ENCODE peak calls at places on chromosomes 3 and 15, in six cellular contexts. C is IMR-90, X is H9, O is mesenchymal stem cell, M is H1, Q is trophoblast cell. N is an unnamed sample. For H3K4me1, the result is how much of the 10 kb centered on the place peaks cover.

GRCh38 chr3:128071771-128072453 is 19.7 kb downstream of the SEC61A1 start:
- DNase-seq in C (no peak), X (no peak), O (no peak), M (no peak), Q (no peak), N (no peak)

GRCh38 chr3:41198526-41198925 is 779 bp upstream of the CTNNB1 start:
- DNase-seq in C (no peak), X (no peak), O (no peak), M (no peak), Q (no peak), N (peak)

GRCh38 chr3:74561881-74562280 is 52.6 kb downstream of the CNTN3 start:
- DNase-seq in C (peak), X (no peak), O (no peak), M (no peak), Q (no peak), N (no peak)

GRCh38 chr3:68088216-68088615 is 433.8 kb upstream of the SUCLG2 start:
- DNase-seq in C (no peak), X (no peak), O (no peak), M (no peak), Q (no peak), N (no peak)

GRCh38 chr3:15332405-15333098 is at the start of gene SH3BP5:
- DNase-seq in C (peak), X (peak), O (peak), M (peak), Q (peak), N (peak)

GRCh38 chr15:100043732-100044131 is 298.0 kb downstream of the ADAMTS17 start:
- DNase-seq in C (no peak), X (no peak), O (peak), M (no peak), Q (no peak), N (no peak)

GRCh38 chr3:196016485-196016884 is 65.4 kb downstream of the TFRC start:
- DNase-seq in C (peak), X (no peak), O (peak), M (no peak), Q (no peak), N (no peak)

GRCh38 chr3:11932636-11933035 is 71.6 kb upstream of the SYN2 start:
- DNase-seq in C (no peak), X (no peak), O (no peak), M (no peak), Q (no peak), N (no peak)

GRCh38 chr3:161548301-161548700 is 51.7 kb downstream of the OTOL1 start:
- DNase-seq in C (no peak), X (no peak), O (peak), M (no peak), Q (no peak), N (no peak)

GRCh38 chr3:100953103-100953502 is 40.1 kb downstream of the ABI3BP start:
- DNase-seq in C (no peak), X (no peak), O (no peak), M (no peak), Q (no peak), N (no peak)

GRCh38 chr3:170196833-170197232 is 15.3 kb upstream of the PHC3 start:
- DNase-seq in C (peak), X (no peak), O (no peak), M (no peak), Q (no peak), N (no peak)

GRCh38 chr15:48602358-48603122 is 43.0 kb downstream of the FBN1 start:
- DNase-seq in C (peak), X (no peak), O (peak), M (no peak), Q (no peak), N (no peak)

GRCh38 chr3:134311265-134311664 is 60.6 kb upstream of the RYK start:
- DNase-seq in C (peak), X (no peak), O (no peak), M (no peak), Q (peak), N (no peak)

GRCh38 chr3:180447156-180447555 is 154.8 kb upstream of the TTC14 start:
- DNase-seq in C (no peak), X (no peak), O (no peak), M (no peak), Q (no peak), N (no peak)

GRCh38 chr15:64503197-64503596 is 42.8 kb downstream of the ZNF609 start:
- DNase-seq in C (peak), X (no peak), O (peak), M (no peak), Q (no peak), N (no peak)

GRCh38 chr3:121723485-121723884 is 26.1 kb downstream of the GOLGB1 start:
- DNase-seq in C (no peak), X (no peak), O (no peak), M (no peak), Q (no peak), N (no peak)

GRCh38 chr15:25739687-25740121 is 123.4 kb downstream of the ATP10A start:
- DNase-seq in C (peak), X (peak), O (no peak), M (no peak), Q (no peak), N (no peak)

GRCh38 chr3:65713016-65713415 is 325.7 kb downstream of the MAGI1 start:
- DNase-seq in C (peak), X (peak), O (peak), M (no peak), Q (no peak), N (no peak)

GRCh38 chr3:13647314-13648059 is 98.6 kb downstream of the FBLN2 start:
- DNase-seq in C (peak), X (no peak), O (peak), M (no peak), Q (peak), N (no peak)

GRCh38 chr3:123632161-123632655 is 47.4 kb upstream of the HACD2 start:
- DNase-seq in C (peak), X (no peak), O (peak), M (no peak), Q (no peak), N (no peak)

GRCh38 chr3:124617177-124617576 is 113.1 kb upstream of the UMPS start:
- DNase-seq in C (no peak), X (no peak), O (no peak), M (no peak), Q (no peak), N (no peak)

GRCh38 chr3:120420855-120421570 is 29.8 kb downstream of the FSTL1 start:
- DNase-seq in C (peak), X (no peak), O (peak), M (no peak), Q (no peak), N (no peak)

GRCh38 chr3:127729556-127730056 is 56.9 kb downstream of the ABTB1 start:
- DNase-seq in C (peak), X (no peak), O (peak), M (no peak), Q (no peak), N (no peak)

GRCh38 chr15:67084561-67084960 is 19.2 kb downstream of the SMAD3 start:
- DNase-seq in C (no peak), X (no peak), O (no peak), M (no peak), Q (peak), N (no peak)

GRCh38 chr3:172989373-172989772 is 151.7 kb downstream of the SPATA16 start:
- DNase-seq in C (no peak), X (no peak), O (no peak), M (no peak), Q (no peak), N (no peak)

GRCh38 chr15:67829647-67830504 is 4.6 kb downstream of the SKOR1 start:
- DNase-seq in C (no peak), X (no peak), O (no peak), M (peak), Q (no peak), N (no peak)

GRCh38 chr3:113166719-113167492 is 44.5 kb upstream of the BOC start:
- DNase-seq in C (peak), X (peak), O (peak), M (peak), Q (no peak), N (peak)

GRCh38 chr3:141452045-141452444 is 34.8 kb upstream of the RASA2 start:
- DNase-seq in C (peak), X (no peak), O (peak), M (no peak), Q (no peak), N (peak)

GRCh38 chr15:70524470-70524869 is 238.9 kb downstream of the UACA start:
- DNase-seq in C (no peak), X (peak), O (no peak), M (no peak), Q (no peak), N (no peak)

GRCh38 chr15:93302080-93302765 is 213.2 kb upstream of the RGMA start:
- DNase-seq in C (no peak), X (no peak), O (no peak), M (no peak), Q (no peak), N (no peak)

GRCh38 chr3:126105691-126106187 is 21.8 kb upstream of the SLC41A3 start:
- DNase-seq in C (no peak), X (no peak), O (no peak), M (no peak), Q (no peak), N (no peak)

GRCh38 chr15:62365795-62366442 is 200.8 kb upstream of the C2CD4B start:
- DNase-seq in C (no peak), X (no peak), O (no peak), M (no peak), Q (no peak), N (no peak)

GRCh38 chr15:81480645-81481053 is 106.6 kb upstream of the TMC3 start:
- DNase-seq in C (peak), X (peak), O (peak), M (peak), Q (peak), N (peak)

GRCh38 chr3:120275553-120276092 is 9.4 kb downstream of the GPR156 start:
- DNase-seq in C (no peak), X (no peak), O (no peak), M (no peak), Q (no peak), N (no peak)

GRCh38 chr3:32202496-32202895 is 36.0 kb upstream of the CMTM8 start:
- DNase-seq in C (no peak), X (no peak), O (no peak), M (no peak), Q (no peak), N (no peak)

GRCh38 chr15:49096090-49096750 is 50.0 kb upstream of the SECISBP2L start:
- DNase-seq in C (no peak), X (no peak), O (no peak), M (no peak), Q (no peak), N (no peak)

GRCh38 chr3:189962466-189962865 is 158.2 kb downstream of the P3H2 start:
- DNase-seq in C (no peak), X (no peak), O (no peak), M (no peak), Q (no peak), N (no peak)

DNA sequence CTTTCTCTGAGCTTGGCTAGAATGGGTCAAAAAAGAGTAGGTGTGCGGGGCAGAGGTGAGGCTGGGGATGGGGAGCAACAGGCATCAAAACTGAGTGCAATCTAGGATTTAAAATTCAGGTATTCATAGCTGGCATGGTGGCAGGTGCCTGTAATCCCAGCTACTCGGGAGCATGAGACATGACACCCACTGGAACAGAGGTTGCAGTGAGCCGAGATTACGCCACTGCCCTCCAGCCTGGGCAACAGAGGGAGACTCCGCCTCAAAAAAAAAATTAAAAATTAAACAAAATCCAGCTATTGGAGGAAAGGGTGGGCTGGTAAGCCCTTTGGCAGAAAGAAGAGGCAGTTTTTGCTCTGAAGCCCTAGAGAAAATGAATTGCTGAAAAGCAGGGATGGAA is 485.8 kb upstream of the PROK2 start:
- DNase-seq in C (no peak), X (no peak), O (no peak), M (no peak), Q (no peak), N (no peak)
- H3K4me2 ChIP-seq in C (no peak), X (no peak), O (no peak), M (no peak), Q (no peak), N (no peak)

GRCh38 chr3:48782046-48782445 is 65.0 kb upstream of the IP6K2 start:
- DNase-seq in C (no peak), X (no peak), O (no peak), M (no peak), Q (no peak), N (no peak)
- H4K91ac ChIP-seq in C (no peak), X (no peak), O (no peak), M (no peak), Q (no peak), N (no peak)

DNA sequence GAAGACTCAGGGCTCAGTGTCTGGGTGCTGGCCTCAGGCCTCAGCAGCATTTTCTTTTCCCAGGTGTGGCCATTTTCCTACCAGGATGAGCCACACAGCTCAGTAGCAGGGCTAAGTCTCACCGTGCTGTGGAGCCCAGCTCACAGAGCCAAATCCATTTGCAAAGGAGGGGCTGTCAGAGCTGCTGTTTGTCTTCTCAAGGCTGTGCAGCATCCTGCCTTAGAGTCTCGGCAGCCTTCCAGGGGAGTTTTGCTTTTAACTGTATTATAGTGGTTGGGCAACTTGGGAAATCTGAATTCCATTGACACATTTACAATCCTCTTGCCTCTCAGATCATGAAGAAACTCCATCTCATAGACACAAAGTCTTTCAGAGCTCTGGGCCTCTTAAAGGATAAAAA is 176.9 kb downstream of the ABHD5 start:
- DNase-seq in C (peak), X (peak), O (peak), M (no peak), Q (no peak), N (no peak)
- H3K4me1 ChIP-seq in C (under half), X (under half), O (under half), M (under half), Q (under half), N (under half)

GRCh38 chr3:72982653-72983366 is 13.8 kb upstream of the PPP4R2 start:
- DNase-seq in C (no peak), X (no peak), O (no peak), M (no peak), Q (no peak), N (no peak)
- H3K4me2 ChIP-seq in C (no peak), X (no peak), O (no peak), M (no peak), Q (no peak), N (no peak)

GRCh38 chr15:75407083-75407482 is 38.7 kb upstream of the MAN2C1 start:
- DNase-seq in C (no peak), X (no peak), O (no peak), M (no peak), Q (no peak), N (no peak)
- H4K91ac ChIP-seq in C (no peak), X (no peak), O (no peak), M (no peak), Q (no peak), N (no peak)